ENCODE peak calls at places on chromosomes 4 and X, in ten cellular contexts. N is GM18507, I is OCI-M1, B is HuH-7, F is brain microvascular endothelial cell, Y is SHP77 treated with DMSO at 0.1 percent for 48 hours, K is ascending aorta, P is fibroblast of lung, C is spleen, G is endothelial cell. V is an unnamed sample.

GRCh38 chr4:98603683-98604573 is 54.5 kb downstream of the TSPAN5 start:
- DNase-seq in F (peak), N (no peak), I (peak), K (no peak), Y (no peak), P (peak), C (no peak), G (no peak), B (no peak), V (no peak)

GRCh38 chr4:138835833-138836521 is 179.6 kb upstream of the NOCT start:
- DNase-seq in F (peak), G (no peak), Y (no peak), N (no peak), B (no peak), I (no peak), K (no peak), P (peak), C (no peak), V (peak)

GRCh38 chrX:107687445-107687844 is 59.1 kb downstream of the PRPS1 start:
- DNase-seq in F (no peak), K (no peak), G (no peak), Y (no peak), I (no peak), N (no peak), C (no peak), P (no peak), B (no peak), V (no peak)

GRCh38 chr4:47705326-47705981 is 132.4 kb downstream of the CORIN start:
- DNase-seq in Y (no peak), I (peak), N (no peak), B (no peak), K (no peak), C (no peak), F (no peak), P (peak), G (no peak), V (no peak)

GRCh38 chr4:70943115-70943514 is 40.9 kb downstream of the MOB1B start:
- DNase-seq in B (no peak), P (no peak), C (no peak), Y (no peak), I (peak), F (no peak), G (no peak), K (no peak), N (no peak), V (no peak)

GRCh38 chrX:33032700-33033099 is 178.6 kb downstream of the DMD start:
- DNase-seq in B (no peak), Y (no peak), N (no peak), K (no peak), I (no peak), G (no peak), C (no peak), F (no peak), P (peak), V (no peak)

GRCh38 chrX:96655947-96656623 is 28.6 kb upstream of the DIAPH2 start:
- DNase-seq in G (no peak), P (no peak), C (no peak), N (no peak), K (no peak), Y (no peak), F (no peak), I (no peak), B (no peak), V (no peak)

GRCh38 chr4:94274912-94275311 is 67.2 kb downstream of the SMARCAD1 start:
- DNase-seq in N (no peak), Y (no peak), F (no peak), G (no peak), I (no peak), P (peak), B (no peak), K (no peak), C (no peak), V (no peak)

GRCh38 chr4:152258804-152259708 is 276.8 kb downstream of the FBXW7 start:
- DNase-seq in G (no peak), B (no peak), I (no peak), K (no peak), N (no peak), Y (no peak), P (peak), C (no peak), F (peak), V (peak)

GRCh38 chr4:6225469-6225868 is 25.1 kb upstream of the JAKMIP1 start:
- DNase-seq in C (no peak), P (peak), G (peak), B (peak), K (no peak), I (peak), Y (no peak), F (peak), N (no peak), V (no peak)

GRCh38 chrX:49233176-49233575 is at the start of gene CACNA1F:
- DNase-seq in I (no peak), Y (no peak), C (no peak), N (no peak), B (no peak), K (no peak), P (no peak), F (no peak), G (no peak), V (no peak)

GRCh38 chrX:110992611-110993010 is 103.4 kb upstream of the PAK3 start:
- DNase-seq in G (peak), N (no peak), B (peak), C (no peak), K (no peak), P (peak), F (peak), Y (no peak), I (peak), V (no peak)

GRCh38 chr4:25795566-25796454 is 67.0 kb downstream of the SEL1L3 start:
- DNase-seq in N (no peak), C (no peak), I (no peak), P (peak), F (peak), G (no peak), K (no peak), B (no peak), Y (no peak), V (no peak)

GRCh38 chr4:182142146-182143085 is 100.8 kb upstream of the TENM3 start:
- DNase-seq in K (no peak), N (no peak), F (no peak), C (no peak), Y (no peak), I (no peak), G (peak), P (peak), B (no peak), V (no peak)

GRCh38 chrX:133005038-133005437 is 46.6 kb upstream of the HS6ST2 start:
- DNase-seq in P (peak), B (peak), G (no peak), N (no peak), Y (no peak), K (no peak), F (no peak), I (peak), C (no peak), V (no peak)

GRCh38 chr4:123603165-123603564 is 206.6 kb downstream of the SPRY1 start:
- DNase-seq in K (no peak), N (no peak), C (no peak), F (peak), P (peak), B (no peak), I (no peak), Y (no peak), G (no peak), V (no peak)

GRCh38 chrX:154002215-154002719 is 17.4 kb downstream of the IRAK1 start:
- DNase-seq in B (no peak), Y (no peak), G (no peak), C (peak), K (no peak), N (no peak), P (peak), I (peak), F (no peak), V (peak)

GRCh38 chr4:3644849-3645627 is 112.8 kb upstream of the LRPAP1 start:
- DNase-seq in Y (no peak), I (no peak), F (peak), K (no peak), P (peak), C (no peak), B (no peak), N (no peak), G (no peak), V (no peak)

GRCh38 chrX:45472968-45473367 is 272.3 kb upstream of the DIPK2B start:
- DNase-seq in N (no peak), I (no peak), P (peak), C (no peak), B (no peak), F (no peak), Y (no peak), K (no peak), G (no peak), V (no peak)

GRCh38 chrX:154649864-154650510 is 3.4 kb downstream of the CTAG2 start:
- DNase-seq in I (no peak), G (no peak), C (peak), Y (no peak), B (no peak), F (no peak), P (no peak), K (no peak), N (no peak), V (no peak)

GRCh38 chr4:180057891-180058643 is 2185.1 kb upstream of the TENM3 start:
- DNase-seq in I (no peak), C (peak), B (no peak), N (no peak), G (peak), P (peak), Y (no peak), F (no peak), K (no peak), V (peak)

GRCh38 chr4:148091896-148092295 is 350.3 kb downstream of the NR3C2 start:
- DNase-seq in I (no peak), B (no peak), Y (no peak), C (no peak), F (no peak), P (no peak), G (no peak), K (no peak), N (no peak), V (no peak)

GRCh38 chrX:55196688-55197087 is 23.5 kb upstream of the PAGE5 start:
- DNase-seq in G (no peak), F (no peak), Y (no peak), C (no peak), P (no peak), K (no peak), B (no peak), I (peak), N (no peak), V (no peak)

GRCh38 chrX:102154218-102154860 is 1.4 kb downstream of the BEX5 start:
- DNase-seq in C (no peak), F (no peak), Y (peak), K (no peak), B (no peak), G (peak), P (no peak), I (no peak), N (no peak), V (no peak)

GRCh38 chrX:29431895-29432294 is 783.5 kb upstream of the MAGEB2 start:
- DNase-seq in C (no peak), N (no peak), F (no peak), I (no peak), G (no peak), B (no peak), K (no peak), Y (no peak), P (peak), V (no peak)

GRCh38 chr4:60683357-60683756 is 516.8 kb upstream of the ADGRL3 start:
- DNase-seq in Y (no peak), G (no peak), I (no peak), K (no peak), C (no peak), B (no peak), F (peak), N (no peak), P (peak), V (no peak)

GRCh38 chrX:9378980-9379696 is 85.7 kb upstream of the TBL1X start:
- DNase-seq in K (no peak), G (no peak), I (peak), Y (no peak), F (no peak), B (no peak), P (peak), N (no peak), C (no peak), V (no peak)

GRCh38 chrX:71668248-71668595 is 876 bp downstream of the LOC101059915 start:
- DNase-seq in N (no peak), K (no peak), B (no peak), P (no peak), I (no peak), F (no peak), G (no peak), Y (no peak), C (no peak), V (no peak)

GRCh38 chr4:18882468-18882867 is 860.9 kb upstream of the LCORL start:
- DNase-seq in F (peak), N (no peak), K (no peak), P (peak), G (no peak), C (no peak), B (no peak), Y (no peak), I (no peak), V (no peak)

GRCh38 chr4:78754872-78755271 is 21.3 kb upstream of the BMP2K start:
- DNase-seq in I (no peak), P (no peak), C (no peak), K (no peak), F (no peak), G (no peak), N (no peak), Y (no peak), B (no peak), V (no peak)

GRCh38 chr4:183147191-183147590 is 48.1 kb downstream of the WWC2 start:
- DNase-seq in G (no peak), B (no peak), Y (no peak), K (no peak), I (no peak), P (no peak), N (no peak), C (no peak), F (no peak), V (no peak)

GRCh38 chrX:115333446-115333845 is 43.9 kb downstream of the LUZP4 start:
- DNase-seq in K (no peak), G (no peak), N (no peak), F (peak), B (no peak), I (peak), C (no peak), Y (no peak), P (peak), V (no peak)

GRCh38 chr4:15003891-15004700 is 1.8 kb downstream of the CPEB2 start:
- DNase-seq in B (peak), N (no peak), C (peak), K (peak), F (no peak), Y (no peak), P (no peak), I (peak), G (peak), V (no peak)

GRCh38 chrX:33686105-33686504 is 446.0 kb downstream of the FAM47A start:
- DNase-seq in I (no peak), N (no peak), C (no peak), G (no peak), P (no peak), K (no peak), F (no peak), B (no peak), Y (no peak), V (no peak)

V was measured in DMS153.